ENCODE peak calls at places on chromosomes 7 and 10, in four cellular contexts. F is sciatic nerve, I is small intestine, R is head of caudate nucleus. B is an unnamed sample.

GRCh38 chr10:124105045-124105444 is 11.6 kb upstream of the CHST15 start:
- DNase-seq in F (no peak), I (no peak), R (no peak), B (no peak)

GRCh38 chr7:85287126-85287825 is 100.4 kb upstream of the SEMA3D start:
- DNase-seq in F (no peak), I (no peak), R (no peak), B (no peak)

GRCh38 chr7:50812847-50813475 is 30.3 kb upstream of the GRB10 start:
- DNase-seq in F (peak; percentile 73), I (peak; percentile 94), R (no peak), B (no peak)

GRCh38 chr10:35890061-35890969 is 248.2 kb upstream of the FZD8 start:
- DNase-seq in F (no peak), I (no peak), R (no peak), B (no peak)

GRCh38 chr7:20329389-20330175 is 1.1 kb upstream of the ITGB8 start:
- DNase-seq in F (peak; percentile 79), I (peak; percentile 83), R (peak; percentile 75), B (peak; percentile 75)

GRCh38 chr7:156004265-156005201 is 192.3 kb upstream of the SHH start:
- DNase-seq in F (no peak), I (no peak), R (no peak), B (no peak)

GRCh38 chr7:115888981-115889668 is 141.4 kb downstream of the TFEC start:
- DNase-seq in F (no peak), I (no peak), R (no peak), B (no peak)

GRCh38 chr7:13496971-13497370 is 492.5 kb downstream of the ETV1 start:
- DNase-seq in F (no peak), I (no peak), R (no peak), B (no peak)

GRCh38 chr7:103711413-103711812 is 265.4 kb upstream of the SLC26A5 start:
- DNase-seq in F (no peak), I (no peak), R (no peak), B (no peak)

GRCh38 chr10:125201791-125202622 is 41.6 kb upstream of the CTBP2 start:
- DNase-seq in F (peak; percentile 14), I (no peak), R (no peak), B (no peak)

GRCh38 chr7:159078193-159078910 is 66.3 kb downstream of the VIPR2 start:
- DNase-seq in F (no peak), I (no peak), R (no peak), B (no peak)

GRCh38 chr7:73706122-73707044 is 13.1 kb downstream of the STX1A start:
- DNase-seq in F (peak; percentile 55), I (no peak), R (no peak), B (no peak)

GRCh38 chr10:91694170-91694794 is 61.4 kb upstream of the PPP1R3C start:
- DNase-seq in F (no peak), I (peak; percentile 69), R (no peak), B (no peak)

GRCh38 chr7:33089142-33089541 is 20.1 kb downstream of the RP9 start:
- DNase-seq in F (no peak), I (no peak), R (no peak), B (no peak)

GRCh38 chr7:120028636-120029035 is 244.3 kb upstream of the KCND2 start:
- DNase-seq in F (no peak), I (no peak), R (no peak), B (no peak)

GRCh38 chr7:38211486-38211885 is 33.4 kb downstream of the STARD3NL start:
- DNase-seq in F (no peak), I (no peak), R (no peak), B (no peak)

GRCh38 chr7:18700147-18700546 is 204.6 kb downstream of the HDAC9 start:
- DNase-seq in F (no peak), I (no peak), R (no peak), B (no peak)

GRCh38 chr7:158655931-158656441 is 48.6 kb downstream of the NCAPG2 start:
- DNase-seq in F (no peak), I (no peak), R (no peak), B (no peak)

GRCh38 chr7:16975712-16976111 is 93.9 kb upstream of the AGR3 start:
- DNase-seq in F (no peak), I (no peak), R (no peak), B (no peak)

B was measured in posterior cingulate gyrus.